ENCODE peak calls at places on chromosomes 13 and 19, in six cellular contexts. H is psoas muscle, U is A549, M is left ventricle myocardium inferior, F is tibial nerve, J is WTC11. T is an unnamed sample.

GRCh38 chr19:34186205-34186604 is 13.9 kb downstream of the LSM14A start:
- DNase-seq in H (no peak), U (no peak), M (no peak), F (no peak), J (no peak), T (no peak)

GRCh38 chr19:34816708-34817107 is 43.7 kb upstream of the ZNF599 start:
- DNase-seq in H (no peak), U (no peak), M (no peak), F (no peak), J (no peak), T (no peak)

GRCh38 chr13:111049791-111050538 is 65.1 kb upstream of the ARHGEF7 start:
- DNase-seq in H (no peak), U (no peak), M (no peak), F (peak), J (peak), T (no peak)

GRCh38 chr13:43965446-43965845 is 85.7 kb downstream of the LACC1 start:
- DNase-seq in H (no peak), U (no peak), M (no peak), F (no peak), J (no peak), T (no peak)

GRCh38 chr13:20131057-20131832 is 29.6 kb downstream of the GJA3 start:
- DNase-seq in H (no peak), U (no peak), M (no peak), F (no peak), J (no peak), T (no peak)

GRCh38 chr13:100673831-100674362 is 698 bp downstream of the TMTC4 start:
- DNase-seq in H (peak), U (peak), M (peak), F (peak), J (no peak), T (no peak)

GRCh38 chr13:25171517-25172302 is at the start of gene AMER2:
- DNase-seq in H (no peak), U (no peak), M (peak), F (peak), J (peak), T (peak)

GRCh38 chr13:103277099-103277498 is 210.9 kb upstream of the SLC10A2 start:
- DNase-seq in H (no peak), U (no peak), M (no peak), F (no peak), J (no peak), T (no peak)

GRCh38 chr19:46021531-46022041 is 1.3 kb downstream of the PGLYRP1 start:
- DNase-seq in H (no peak), U (no peak), M (no peak), F (no peak), J (peak), T (no peak)

GRCh38 chr13:113843063-113843654 is 20.7 kb downstream of the GAS6 start:
- DNase-seq in H (peak), U (no peak), M (peak), F (no peak), J (no peak), T (no peak)

GRCh38 chr19:7376151-7376852 is 27.6 kb downstream of the ARHGEF18 start:
- DNase-seq in H (no peak), U (no peak), M (no peak), F (no peak), J (no peak), T (no peak)

GRCh38 chr19:54160948-54161347 is 1.4 kb upstream of the LENG1 start:
- DNase-seq in H (no peak), U (no peak), M (no peak), F (no peak), J (no peak), T (no peak)

GRCh38 chr13:59176775-59177174 is 987.0 kb downstream of the DIAPH3 start:
- DNase-seq in H (no peak), U (no peak), M (no peak), F (no peak), J (no peak), T (no peak)

GRCh38 chr19:23986623-23987022 is 71.9 kb downstream of the ZNF726 start:
- DNase-seq in H (no peak), U (no peak), M (no peak), F (no peak), J (no peak), T (no peak)

GRCh38 chr13:47135800-47136658 is 239.2 kb upstream of the HTR2A start:
- DNase-seq in H (no peak), U (no peak), M (no peak), F (no peak), J (no peak), T (no peak)

GRCh38 chr13:99336750-99337149 is 29.6 kb upstream of the GPR183 start:
- DNase-seq in H (no peak), U (no peak), M (no peak), F (no peak), J (no peak), T (no peak)

GRCh38 chr13:47039106-47039505 is 142.3 kb upstream of the HTR2A start:
- DNase-seq in H (no peak), U (no peak), M (no peak), F (no peak), J (no peak), T (no peak)

GRCh38 chr19:12985049-12985776 is 10.1 kb upstream of the NFIX start:
- DNase-seq in H (peak), U (no peak), M (peak), F (peak), J (no peak), T (no peak)

GRCh38 chr13:94112227-94112626 is 367.3 kb downstream of the DCT start:
- DNase-seq in H (no peak), U (no peak), M (no peak), F (peak), J (no peak), T (no peak)

GRCh38 chr13:109121826-109122225 is 492.4 kb downstream of the MYO16 start:
- DNase-seq in H (no peak), U (no peak), M (no peak), F (no peak), J (no peak), T (no peak)

GRCh38 chr19:46404884-46405658 is 8.3 kb downstream of the CCDC8 start:
- DNase-seq in H (peak), U (peak), M (no peak), F (no peak), J (peak), T (no peak)

GRCh38 chr19:52993342-52994178 is 20.2 kb upstream of the ERVV-1 start:
- DNase-seq in H (peak), U (no peak), M (peak), F (peak), J (peak), T (peak)

GRCh38 chr13:74136089-74136658 is 2.0 kb upstream of the KLF12 start:
- DNase-seq in H (peak), U (no peak), M (peak), F (peak), J (peak), T (peak)

GRCh38 chr13:88919970-88920628 is 1248.9 kb downstream of the SLITRK5 start:
- DNase-seq in H (no peak), U (no peak), M (no peak), F (no peak), J (no peak), T (no peak)

GRCh38 chr19:21046489-21046888 is 26.0 kb downstream of the ZNF430 start:
- DNase-seq in H (no peak), U (no peak), M (no peak), F (no peak), J (no peak), T (no peak)

GRCh38 chr13:111448504-111448903 is 128.1 kb downstream of the TEX29 start:
- DNase-seq in H (no peak), U (no peak), M (no peak), F (no peak), J (no peak), T (no peak)

GRCh38 chr19:17866312-17867012 is 5.3 kb upstream of the SLC5A5 start:
- DNase-seq in H (no peak), U (no peak), M (no peak), F (no peak), J (no peak), T (no peak)

GRCh38 chr13:20435616-20436368 is 89.9 kb downstream of the CRYL1 start:
- DNase-seq in H (no peak), U (no peak), M (no peak), F (no peak), J (peak), T (no peak)

GRCh38 chr19:6038634-6039405 is 60.9 kb upstream of the RANBP3 start:
- DNase-seq in H (no peak), U (no peak), M (no peak), F (no peak), J (no peak), T (no peak)

GRCh38 chr13:111486801-111487200 is 166.4 kb downstream of the TEX29 start:
- DNase-seq in H (no peak), U (no peak), M (no peak), F (no peak), J (no peak), T (no peak)

GRCh38 chr19:18425515-18426415 is 6.6 kb downstream of the SSBP4 start:
- DNase-seq in H (peak), U (no peak), M (peak), F (no peak), J (no peak), T (no peak)

GRCh38 chr19:34994643-34995471 is 5.3 kb upstream of the GRAMD1A start:
- DNase-seq in H (peak), U (peak), M (no peak), F (no peak), J (no peak), T (no peak)

GRCh38 chr13:69720278-69720983 is 387.2 kb upstream of the ATXN8OS start:
- DNase-seq in H (no peak), U (no peak), M (no peak), F (no peak), J (no peak), T (no peak)

GRCh38 chr13:33057019-33057785 is 41.0 kb downstream of the KL start:
- DNase-seq in H (no peak), U (peak), M (no peak), F (peak), J (no peak), T (peak)

GRCh38 chr13:110138009-110138699 is 168.8 kb downstream of the COL4A1 start:
- DNase-seq in H (peak), U (peak), M (peak), F (peak), J (peak), T (peak)

GRCh38 chr13:110882228-110882627 is 32.6 kb downstream of the ANKRD10 start:
- DNase-seq in H (no peak), U (no peak), M (no peak), F (no peak), J (no peak), T (no peak)

GRCh38 chr19:2527171-2527570 is 51.2 kb downstream of the GADD45B start:
- DNase-seq in H (no peak), U (no peak), M (no peak), F (no peak), J (no peak), T (no peak)

GRCh38 chr19:2527716-2528115 is 51.8 kb downstream of the GADD45B start:
- DNase-seq in H (no peak), U (no peak), M (no peak), F (no peak), J (no peak), T (no peak)

GRCh38 chr19:2524840-2525723 is 49.2 kb downstream of the GADD45B start:
- DNase-seq in H (peak), U (peak), M (peak), F (no peak), J (no peak), T (no peak)

GRCh38 chr19:2524361-2524839 is 48.5 kb downstream of the GADD45B start:
- DNase-seq in H (no peak), U (no peak), M (no peak), F (no peak), J (no peak), T (no peak)

GRCh38 chr19:2523630-2524311 is 47.8 kb downstream of the GADD45B start:
- DNase-seq in H (no peak), U (peak), M (no peak), F (no peak), J (no peak), T (no peak)
- TF ChIP-seq CTCF in H (no peak), U (no peak), M (no peak), F (no peak), J (no peak), T (no peak)

DNA sequence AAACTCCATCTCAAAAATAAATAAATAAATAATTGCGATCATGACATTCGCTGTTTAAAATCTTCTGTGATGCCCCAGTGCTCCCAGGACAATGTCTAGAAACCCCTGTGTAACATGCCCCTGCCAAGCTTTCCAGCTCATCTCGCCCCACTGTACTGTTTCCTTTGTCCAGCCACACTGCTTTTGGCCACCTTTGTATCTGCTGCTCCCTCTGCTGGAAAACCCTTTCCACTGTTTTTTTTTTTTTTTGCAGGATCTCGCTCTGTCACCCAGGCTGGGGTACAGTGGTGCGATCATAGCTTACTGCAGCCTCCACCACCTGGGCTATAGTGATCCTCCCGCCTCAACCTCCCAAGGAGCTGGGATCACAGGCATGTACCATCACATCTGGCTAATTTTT is 7.5 kb downstream of the PLAUR start:
- DNase-seq in H (no peak), U (no peak), M (no peak), F (no peak), J (no peak), T (no peak)
- TF ChIP-seq CTCF in H (no peak), U (peak), M (peak), F (no peak), J (peak), T (peak)

DNA sequence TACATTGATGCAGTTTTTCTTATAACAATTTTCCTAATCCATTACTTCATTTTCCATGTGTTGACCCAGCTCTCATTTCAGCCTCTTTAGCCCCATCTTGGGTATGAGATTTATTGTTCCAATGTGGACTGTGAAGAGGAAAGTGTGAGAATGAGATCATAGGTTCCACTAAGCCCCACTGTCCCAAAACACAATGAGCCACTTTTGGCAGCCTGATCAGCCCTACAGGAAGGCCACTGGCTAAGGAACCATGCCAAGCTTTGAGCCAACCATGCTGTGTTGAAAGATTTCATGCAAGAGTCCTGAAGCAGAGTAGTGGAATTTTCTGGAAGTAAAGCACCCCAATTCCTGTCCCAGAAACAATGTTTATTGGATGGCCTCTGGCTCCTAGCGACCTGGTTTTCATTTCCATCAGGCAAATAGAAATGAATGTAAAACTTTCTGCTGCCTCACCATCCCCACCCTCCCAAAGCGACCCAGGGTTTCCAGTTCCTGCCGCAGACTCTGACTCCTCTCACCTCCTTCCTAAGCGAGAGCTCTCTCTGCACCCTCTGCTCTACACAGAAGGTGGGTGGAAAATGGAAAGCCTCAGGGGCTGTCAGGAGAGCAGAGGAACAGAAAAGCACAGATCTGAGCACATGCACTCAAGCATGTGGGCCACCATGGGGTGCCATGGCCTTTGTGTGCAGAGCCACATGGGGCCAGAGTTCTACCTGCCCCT is 73.1 kb downstream of the KCTD12 start:
- DNase-seq in H (peak), U (no peak), M (peak), F (peak), J (no peak), T (no peak)
- TF ChIP-seq CTCF in H (no peak), U (no peak), M (no peak), F (no peak), J (no peak), T (no peak)

DNA sequence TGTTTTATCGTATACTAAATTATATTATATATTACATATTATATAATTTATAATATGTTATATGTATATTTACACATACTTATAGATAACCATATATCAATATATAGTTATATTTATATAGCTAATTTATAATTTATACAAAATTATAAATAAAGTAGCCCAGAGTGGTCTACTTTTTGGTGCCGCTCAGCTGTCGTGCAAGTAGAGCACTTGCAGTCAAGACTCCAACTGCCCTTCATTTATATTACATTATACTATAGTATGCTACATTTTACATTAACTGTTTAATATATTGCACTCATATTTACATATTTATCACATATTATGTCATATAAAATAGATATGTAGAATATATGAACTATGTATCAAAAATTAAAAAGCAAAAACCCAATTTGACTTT is 1124.7 kb upstream of the MIR17HG start:
- DNase-seq in H (no peak), U (no peak), M (no peak), F (no peak), J (no peak), T (no peak)
- TF ChIP-seq CTCF in H (no peak), U (no peak), M (no peak), F (no peak), J (no peak), T (no peak)

GRCh38 chr19:49117677-49118564 is 1.0 kb downstream of the C19orf73 start:
- DNase-seq in H (no peak), U (no peak), M (peak), F (no peak), J (no peak), T (no peak)

GRCh38 chr19:49120868-49121267 is 1.5 kb downstream of the PPFIA3 start:
- DNase-seq in H (no peak), U (no peak), M (no peak), F (no peak), J (no peak), T (no peak)

GRCh38 chr19:49120325-49120683 is 960 bp downstream of the PPFIA3 start:
- DNase-seq in H (no peak), U (no peak), M (no peak), F (no peak), J (no peak), T (no peak)

GRCh38 chr19:49119411-49120324 is at the start of gene PPFIA3:
- DNase-seq in H (peak), U (no peak), M (peak), F (peak), J (peak), T (peak)

GRCh38 chr19:49118565-49119410 is at the start of gene C19orf73:
- DNase-seq in H (peak), U (peak), M (peak), F (peak), J (peak), T (peak)
- TF ChIP-seq CTCF in H (no peak), U (no peak), M (peak), F (peak), J (no peak), T (peak)

DNA sequence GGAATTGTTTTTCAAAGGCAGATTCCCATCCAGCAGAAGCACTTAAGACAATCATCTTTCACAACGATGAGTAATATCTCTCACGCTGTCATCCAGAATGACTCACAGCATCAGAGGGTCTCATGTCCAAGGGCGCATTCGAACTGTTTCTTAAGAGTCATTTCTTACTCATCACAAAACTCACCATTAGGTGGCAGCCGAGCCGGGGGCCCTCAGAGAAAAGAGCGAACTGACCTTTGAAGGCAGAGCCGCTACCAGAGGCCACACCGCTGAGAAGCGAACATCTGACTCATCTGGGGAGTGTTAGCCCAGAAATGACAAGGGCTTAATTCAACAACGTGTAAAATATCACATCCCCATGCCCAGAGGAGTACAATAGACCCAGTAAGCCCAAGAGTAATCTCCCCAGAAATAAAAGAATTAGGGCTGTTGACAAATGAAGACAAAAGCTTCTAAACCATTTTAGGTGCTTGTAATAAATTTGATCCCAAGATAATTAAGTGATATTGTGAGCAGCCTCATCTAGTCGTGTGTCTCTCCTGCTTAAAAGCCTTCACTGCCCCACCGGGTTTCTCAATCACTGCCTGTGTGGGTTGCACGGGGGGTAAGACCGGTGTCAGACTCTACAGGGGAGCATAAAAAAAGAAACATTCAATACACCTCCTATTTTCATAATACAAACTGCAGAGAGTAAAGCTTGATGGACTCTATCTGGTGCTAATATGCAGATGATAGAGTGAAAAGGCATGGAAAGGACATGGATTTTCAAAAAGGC is 96.2 kb downstream of the CYSLTR2 start:
- DNase-seq in H (peak), U (peak), M (peak), F (peak), J (peak), T (peak)
- TF ChIP-seq CTCF in H (peak), U (peak), M (peak), F (peak), J (no peak), T (no peak)

GRCh38 chr13:106535552-106536243 is at the start of gene EFNB2:
- DNase-seq in H (peak), U (peak), M (peak), F (peak), J (peak), T (peak)
- TF ChIP-seq CTCF in H (no peak), U (no peak), M (no peak), F (peak), J (no peak), T (no peak)